ENCODE peak calls at places on chromosomes 12 and 14, in nine cellular contexts. X, B, U, V, Y, K, O, W and A are unnamed samples.

GRCh38 chr12:81416571-81416970 is 338.7 kb downstream of the ACSS3 start:
- DNase-seq in X (no peak), B (no peak), U (no peak), V (no peak), Y (no peak), K (no peak), O (no peak), W (no peak), A (no peak)

GRCh38 chr12:54019111-54019811 is 9.0 kb upstream of the HOXC6 start:
- DNase-seq in X (no peak), B (no peak), U (no peak), V (no peak), Y (no peak), K (no peak), O (no peak), W (no peak), A (no peak)

GRCh38 chr12:27984275-27984674 is 11.7 kb upstream of the PTHLH start:
- DNase-seq in X (no peak), B (no peak), U (no peak), V (peak), Y (no peak), K (no peak), O (peak), W (no peak), A (no peak)

GRCh38 chr14:60637490-60638452 is 11.5 kb downstream of the SIX1 start:
- DNase-seq in X (no peak), B (no peak), U (no peak), V (no peak), Y (no peak), K (no peak), O (peak), W (no peak), A (peak)

GRCh38 chr12:24696800-24697199 is 252.1 kb downstream of the BCAT1 start:
- DNase-seq in X (no peak), B (no peak), U (no peak), V (no peak), Y (no peak), K (no peak), O (no peak), W (no peak), A (no peak)

GRCh38 chr14:100547633-100548294 is 39.5 kb downstream of the BEGAIN start:
- DNase-seq in X (peak), B (no peak), U (no peak), V (no peak), Y (peak), K (peak), O (peak), W (peak), A (peak)

GRCh38 chr12:53159195-53159834 is 21.2 kb upstream of the ZNF740 start:
- DNase-seq in X (peak), B (peak), U (peak), V (peak), Y (peak), K (peak), O (peak), W (peak), A (peak)

GRCh38 chr14:59126714-59127436 is 61.6 kb upstream of the DAAM1 start:
- DNase-seq in X (no peak), B (no peak), U (no peak), V (peak), Y (no peak), K (peak), O (peak), W (no peak), A (no peak)

GRCh38 chr12:120961604-120962486 is 16.5 kb upstream of the HNF1A start:
- DNase-seq in X (peak), B (no peak), U (no peak), V (peak), Y (peak), K (peak), O (no peak), W (peak), A (no peak)

GRCh38 chr12:124747426-124748161 is 116.1 kb downstream of the SCARB1 start:
- DNase-seq in X (no peak), B (no peak), U (no peak), V (peak), Y (peak), K (no peak), O (peak), W (no peak), A (no peak)

GRCh38 chr14:54474232-54474793 is 14.5 kb downstream of the GMFB start:
- DNase-seq in X (no peak), B (no peak), U (no peak), V (no peak), Y (no peak), K (no peak), O (peak), W (no peak), A (no peak)

GRCh38 chr12:118060301-118061010 is 523 bp downstream of the WSB2 start:
- DNase-seq in X (peak), B (peak), U (no peak), V (peak), Y (peak), K (peak), O (no peak), W (peak), A (peak)

GRCh38 chr12:29026419-29026818 is 122.7 kb upstream of the FAR2 start:
- DNase-seq in X (no peak), B (no peak), U (no peak), V (no peak), Y (no peak), K (no peak), O (no peak), W (no peak), A (no peak)

DNA sequence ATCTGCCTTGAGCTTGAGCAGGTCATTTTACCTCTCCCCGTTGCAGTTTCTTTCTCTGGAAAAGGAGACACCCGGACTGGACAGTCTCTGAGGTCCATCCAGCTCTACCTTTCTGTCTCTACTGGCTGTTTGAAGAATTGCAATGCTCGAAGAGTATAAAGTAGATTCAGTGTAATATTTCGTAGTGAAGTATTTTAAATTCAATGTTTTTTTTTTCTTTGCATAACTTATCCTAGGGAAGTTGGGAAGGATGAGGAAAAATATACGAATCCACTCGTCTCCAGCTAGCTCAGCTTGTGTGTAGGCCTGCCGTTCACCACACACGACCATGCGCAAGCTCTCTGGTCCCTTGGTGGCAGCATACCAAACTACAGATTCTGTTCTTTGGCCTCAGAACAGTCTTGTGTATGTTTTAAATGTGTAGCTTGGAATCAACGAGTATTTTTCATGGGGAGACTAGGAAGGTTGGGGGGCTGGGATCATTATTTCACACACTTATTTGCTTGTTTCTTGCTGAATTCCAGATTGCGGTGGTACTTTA is 307.9 kb downstream of the CACNA1C start:
- DNase-seq in X (no peak), B (no peak), U (no peak), V (peak), Y (no peak), K (no peak), O (no peak), W (no peak), A (no peak)
- TF ChIP-seq CTCF in X (no peak), B (no peak), U (no peak), V (no peak), Y (peak), K (no peak), O (peak), W (no peak), A (peak)

DNA sequence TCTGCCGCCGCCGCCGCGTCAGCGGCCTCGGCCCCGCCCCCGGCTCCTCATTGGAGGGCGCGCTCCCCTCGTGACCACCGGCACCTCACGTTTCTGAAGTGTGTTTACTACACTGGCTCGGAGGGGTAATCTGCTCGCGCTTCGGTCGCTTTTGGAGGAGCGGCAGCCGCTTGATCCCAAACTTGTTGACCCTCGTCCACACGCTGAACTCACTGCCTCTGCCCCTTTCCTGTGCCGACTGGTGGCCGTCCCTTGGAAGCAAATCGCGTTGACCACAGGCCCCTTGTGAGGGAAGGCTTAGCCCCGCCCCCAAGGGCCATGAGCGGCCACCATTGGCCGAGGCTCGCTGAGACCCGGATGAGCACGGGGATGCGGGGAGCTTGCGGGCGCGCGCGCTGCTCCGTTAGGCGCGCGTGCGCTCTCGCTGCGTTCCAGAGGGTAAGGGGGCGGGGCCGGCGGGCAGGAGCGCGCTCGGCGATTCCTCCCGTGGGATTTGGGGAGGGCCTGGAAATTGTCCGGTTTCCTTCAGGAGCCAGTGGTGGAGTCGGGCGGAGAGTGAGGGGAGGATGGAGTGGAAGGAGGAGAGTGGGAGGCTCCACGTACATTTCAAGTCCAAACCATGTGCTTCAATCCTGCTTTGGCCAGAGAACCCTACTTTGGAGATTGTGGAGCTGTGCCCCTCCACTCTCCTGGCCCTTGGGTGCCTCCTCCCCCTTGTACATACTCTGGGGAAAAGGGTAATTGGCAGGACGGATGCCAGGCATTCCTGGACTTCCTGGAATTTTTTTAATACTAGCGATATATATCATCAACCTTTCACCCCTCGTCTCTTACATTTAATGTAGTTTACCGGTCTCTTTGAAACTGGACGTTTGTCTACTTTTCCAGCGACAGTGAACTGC is at the start of gene CRY1:
- DNase-seq in X (peak), B (peak), U (peak), V (peak), Y (peak), K (peak), O (peak), W (peak), A (peak)
- TF ChIP-seq POLR2A in X (no peak), B (no peak), U (no peak), V (peak), Y (no peak), K (no peak), O (peak), W (no peak), A (no peak)

DNA sequence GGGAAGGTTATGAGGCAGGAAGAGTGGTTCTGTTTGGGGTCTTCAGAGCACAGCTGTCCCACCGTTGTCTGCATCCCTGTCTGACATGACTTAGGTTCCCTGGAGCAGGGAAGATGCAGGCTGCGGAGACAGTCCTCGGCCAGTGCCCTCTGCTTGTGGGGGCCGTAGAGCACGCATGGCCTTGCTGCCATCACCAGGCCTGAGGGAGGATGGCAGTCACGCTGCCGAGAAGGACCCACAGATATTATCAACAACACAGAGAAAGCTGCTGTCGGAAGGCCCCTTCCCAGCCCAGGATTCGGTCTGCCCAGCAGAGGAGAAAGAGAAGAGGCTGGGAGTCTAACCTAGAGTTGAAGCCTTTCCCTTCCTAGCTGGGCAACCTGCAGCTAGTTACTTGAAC is 35.0 kb downstream of the ERH start:
- DNase-seq in X (peak), B (no peak), U (no peak), V (no peak), Y (no peak), K (no peak), O (peak), W (no peak), A (no peak)
- TF ChIP-seq CTCF in X (peak), B (no peak), U (peak), V (no peak), Y (no peak), K (peak), O (peak), W (peak), A (no peak)

DNA sequence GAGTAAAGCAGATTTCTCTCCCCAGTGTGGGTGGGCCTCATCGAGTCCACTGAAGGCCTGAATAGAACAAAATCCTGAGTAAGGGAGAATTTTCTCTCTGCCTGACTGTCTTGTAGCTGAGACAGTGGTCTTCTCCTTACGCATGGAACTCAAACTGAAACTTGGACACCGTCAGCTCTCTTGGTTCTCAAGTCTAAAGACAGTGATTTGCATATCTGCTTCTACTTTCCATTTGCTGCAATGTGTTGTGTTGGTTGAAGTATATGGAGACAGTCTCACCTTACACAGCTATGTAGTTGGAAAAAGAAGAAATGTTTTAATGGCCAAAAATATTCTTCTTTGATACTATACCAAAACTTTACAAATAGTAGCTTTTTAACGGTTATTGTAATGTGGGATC is 160.2 kb upstream of the LMNTD1 start:
- DNase-seq in X (no peak), B (no peak), U (no peak), V (no peak), Y (no peak), K (no peak), O (no peak), W (no peak), A (no peak)
- TF ChIP-seq POLR2A in X (no peak), B (no peak), U (no peak), V (no peak), Y (no peak), K (no peak), O (no peak), W (no peak), A (no peak)

GRCh38 chr14:68523994-68524725 is 268.7 kb downstream of the ZFP36L1 start:
- DNase-seq in X (no peak), B (no peak), U (peak), V (no peak), Y (no peak), K (peak), O (no peak), W (no peak), A (no peak)
- TF ChIP-seq CTCF in X (peak), B (peak), U (peak), V (no peak), Y (no peak), K (peak), O (no peak), W (no peak), A (peak)